ENCODE peak calls at places on chromosomes 3 and 15, in eight cellular contexts. X, C, E, W, Y, Q, I and U are unnamed samples.

GRCh38 chr15:67937153-67937761 is 97.4 kb upstream of the RNU6-1 start:
- DNase-seq in X (peak; percentile 28), C (no peak), E (no peak), W (no peak), Y (no peak), Q (no peak), I (no peak), U (no peak)

GRCh38 chr3:195250473-195251251 is 20.3 kb downstream of the XXYLT1 start:
- DNase-seq in X (no peak), C (no peak), E (peak; percentile 83), W (no peak), Y (peak; percentile 61), Q (no peak), I (no peak), U (peak; percentile 59)

GRCh38 chr15:77568014-77568959 is 64.4 kb downstream of the LINGO1 start:
- DNase-seq in X (no peak), C (no peak), E (no peak), W (no peak), Y (no peak), Q (no peak), I (no peak), U (no peak)

GRCh38 chr15:63050737-63051700 is 8.5 kb downstream of the TPM1 start:
- DNase-seq in X (peak; percentile 84), C (no peak), E (no peak), W (no peak), Y (no peak), Q (no peak), I (no peak), U (peak; percentile 87)

GRCh38 chr3:196440696-196441095 is 8.5 kb upstream of the UBXN7 start:
- DNase-seq in X (no peak), C (no peak), E (no peak), W (no peak), Y (no peak), Q (no peak), I (no peak), U (peak; percentile 33)

GRCh38 chr15:98421419-98422085 is 226.8 kb upstream of the IGF1R start:
- DNase-seq in X (peak; percentile 41), C (peak; percentile 3), E (peak; percentile 87), W (peak; percentile 28), Y (peak; percentile 60), Q (peak; percentile 67), I (peak; percentile 86), U (peak; percentile 20)

GRCh38 chr3:16658004-16658932 is 53.0 kb upstream of the DAZL start:
- DNase-seq in X (no peak), C (no peak), E (no peak), W (no peak), Y (no peak), Q (no peak), I (no peak), U (no peak)

GRCh38 chr15:35376701-35377100 is 169.3 kb downstream of the DPH6 start:
- DNase-seq in X (no peak), C (no peak), E (no peak), W (no peak), Y (no peak), Q (no peak), I (no peak), U (no peak)

GRCh38 chr15:60620707-60621106 is 141.8 kb upstream of the ICE2 start:
- DNase-seq in X (no peak), C (no peak), E (peak; percentile 86), W (peak; percentile 16), Y (no peak), Q (no peak), I (peak; percentile 41), U (peak; percentile 40)

GRCh38 chr3:67906256-67906655 is 251.8 kb upstream of the SUCLG2 start:
- DNase-seq in X (no peak), C (no peak), E (no peak), W (peak; percentile 30), Y (no peak), Q (no peak), I (no peak), U (no peak)

GRCh38 chr3:210649-211048 is 14.1 kb downstream of the CHL1 start:
- DNase-seq in X (no peak), C (no peak), E (no peak), W (no peak), Y (no peak), Q (no peak), I (no peak), U (no peak)

GRCh38 chr3:112446343-112446742 is 52.9 kb downstream of the BTLA start:
- DNase-seq in X (peak; percentile 7), C (no peak), E (no peak), W (peak; percentile 70), Y (no peak), Q (no peak), I (no peak), U (peak; percentile 93)

GRCh38 chr3:156997351-156997750 is 162.6 kb downstream of the CCNL1 start:
- DNase-seq in X (peak; percentile 82), C (no peak), E (no peak), W (peak; percentile 78), Y (no peak), Q (no peak), I (no peak), U (peak; percentile 37)

GRCh38 chr3:131083190-131083863 is 56.6 kb downstream of the NEK11 start:
- DNase-seq in X (peak; percentile 76), C (no peak), E (peak; percentile 61), W (peak; percentile 99), Y (peak; percentile 85), Q (no peak), I (peak; percentile 62), U (peak; percentile 15)

GRCh38 chr15:67149859-67150824 is 84.7 kb downstream of the SMAD3 start:
- DNase-seq in X (peak; percentile 99), C (peak; percentile 24), E (peak; percentile 83), W (peak; percentile 89), Y (no peak), Q (no peak), I (peak; percentile 72), U (peak; percentile 99)

GRCh38 chr3:159804726-159805410 is 183.8 kb upstream of the IL12A start:
- DNase-seq in X (peak; percentile 84), C (no peak), E (peak; percentile 90), W (peak; percentile 88), Y (peak; percentile 75), Q (peak; percentile 49), I (peak; percentile 53), U (peak; percentile 92)

GRCh38 chr15:85500729-85501128 is 120.3 kb downstream of the AKAP13 start:
- DNase-seq in X (no peak), C (no peak), E (no peak), W (peak; percentile 96), Y (no peak), Q (no peak), I (no peak), U (no peak)

GRCh38 chr15:90364251-90364650 is 12.2 kb downstream of the ZNF774 start:
- DNase-seq in X (peak; percentile 65), C (no peak), E (no peak), W (no peak), Y (no peak), Q (no peak), I (no peak), U (peak; percentile 78)

GRCh38 chr3:112134335-112135124 is 1.5 kb upstream of the GCSAM start:
- DNase-seq in X (no peak), C (no peak), E (no peak), W (no peak), Y (no peak), Q (no peak), I (no peak), U (peak; percentile 51)

GRCh38 chr15:33188654-33189257 is 5.8 kb downstream of the FMN1 start:
- DNase-seq in X (no peak), C (no peak), E (no peak), W (peak; percentile 12), Y (no peak), Q (no peak), I (no peak), U (no peak)

GRCh38 chr3:148006508-148006907 is 597.3 kb downstream of the ZIC1 start:
- DNase-seq in X (peak; percentile 88), C (no peak), E (no peak), W (peak; percentile 90), Y (no peak), Q (no peak), I (no peak), U (peak; percentile 60)

GRCh38 chr3:125079675-125080045 is 23.9 kb upstream of the HEG1 start:
- DNase-seq in X (peak; percentile 86), C (no peak), E (no peak), W (no peak), Y (no peak), Q (no peak), I (no peak), U (peak; percentile 16)

GRCh38 chr3:177371903-177372302 is 174.6 kb upstream of the TBL1XR1 start:
- DNase-seq in X (no peak), C (no peak), E (no peak), W (no peak), Y (peak; percentile 82), Q (no peak), I (no peak), U (no peak)

GRCh38 chr15:31964586-31965307 is 65.6 kb upstream of the CHRNA7 start:
- DNase-seq in X (no peak), C (no peak), E (no peak), W (no peak), Y (no peak), Q (no peak), I (no peak), U (no peak)

GRCh38 chr3:73074681-73075305 is 13.3 kb downstream of the EBLN2 start:
- DNase-seq in X (no peak), C (no peak), E (no peak), W (no peak), Y (no peak), Q (no peak), I (no peak), U (no peak)

GRCh38 chr3:24389108-24390090 is 105.3 kb downstream of the THRB start:
- DNase-seq in X (no peak), C (no peak), E (no peak), W (peak; percentile 41), Y (no peak), Q (no peak), I (no peak), U (no peak)

GRCh38 chr3:195009607-195010006 is 261.4 kb downstream of the XXYLT1 start:
- DNase-seq in X (no peak), C (no peak), E (peak; percentile 15), W (no peak), Y (no peak), Q (no peak), I (no peak), U (no peak)

GRCh38 chr3:49724586-49724985 is 835 bp upstream of the GMPPB start:
- DNase-seq in X (no peak), C (peak; percentile 27), E (peak; percentile 73), W (no peak), Y (no peak), Q (no peak), I (peak; percentile 49), U (peak; percentile 19)

GRCh38 chr15:56537881-56538280 is 72.9 kb upstream of the MNS1 start:
- DNase-seq in X (no peak), C (peak; percentile 20), E (no peak), W (peak; percentile 98), Y (no peak), Q (no peak), I (peak; percentile 49), U (no peak)

GRCh38 chr3:171933441-171933840 is 90.3 kb downstream of the TMEM212 start:
- DNase-seq in X (no peak), C (no peak), E (no peak), W (no peak), Y (no peak), Q (no peak), I (no peak), U (no peak)

GRCh38 chr3:183253961-183254815 is 1.1 kb downstream of the B3GNT5 start:
- DNase-seq in X (peak; percentile 30), C (no peak), E (peak; percentile 65), W (peak; percentile 59), Y (peak; percentile 48), Q (no peak), I (peak; percentile 67), U (no peak)

GRCh38 chr3:141331370-141332318 is 36.7 kb upstream of the ZBTB38 start:
- DNase-seq in X (peak; percentile 97), C (no peak), E (peak; percentile 78), W (peak; percentile 96), Y (no peak), Q (no peak), I (peak; percentile 79), U (peak; percentile 94)

GRCh38 chr15:55695432-55695831 is 47.5 kb downstream of the PRTG start:
- DNase-seq in X (no peak), C (no peak), E (no peak), W (peak; percentile 22), Y (no peak), Q (no peak), I (no peak), U (no peak)